ENCODE peak calls at places on chromosomes 16 and 17, in five cellular contexts. Y is GM12878, J is K562, P is SK-N-SH, U is HepG2. B is an unnamed sample.

GRCh38 chr17:77723909-77724875 is 234.3 kb upstream of the TNRC6C start:
- DNase-seq in P (no peak), Y (peak; percentile 8), U (no peak), J (no peak), B (no peak)

GRCh38 chr16:85557083-85557975 is 55.8 kb upstream of the GSE1 start:
- DNase-seq in U (peak; percentile 75), J (peak; percentile 93), Y (no peak), P (peak; percentile 61), B (no peak)

GRCh38 chr17:54991567-54991966 is 23.0 kb downstream of the STXBP4 start:
- DNase-seq in U (no peak), Y (no peak), J (no peak), P (no peak), B (no peak)

GRCh38 chr17:44074911-44075285 is 4.4 kb downstream of the G6PC3 start:
- DNase-seq in P (no peak), J (no peak), Y (no peak), U (no peak), B (no peak)

GRCh38 chr17:78375401-78376079 is 2.9 kb upstream of the PGS1 start:
- DNase-seq in P (no peak), U (peak; percentile 89), Y (no peak), J (no peak), B (peak; percentile 98)

GRCh38 chr16:20910781-20911321 is 10.3 kb downstream of the LYRM1 start:
- DNase-seq in P (no peak), Y (no peak), U (no peak), J (peak; percentile 40), B (peak; percentile 92)

GRCh38 chr16:52705192-52705591 is 158.2 kb upstream of the TOX3 start:
- DNase-seq in P (peak; percentile 23), J (no peak), Y (no peak), U (no peak), B (no peak)

GRCh38 chr17:17907469-17907868 is 64.7 kb downstream of the TOM1L2 start:
- DNase-seq in U (no peak), J (peak; percentile 45), Y (no peak), P (no peak), B (no peak)

GRCh38 chr17:81713004-81713555 is 996 bp downstream of the SLC25A10 start:
- DNase-seq in Y (no peak), P (peak; percentile 69), J (no peak), U (peak; percentile 68), B (no peak)

GRCh38 chr16:57893559-57894389 is 77.2 kb downstream of the CNGB1 start:
- DNase-seq in Y (no peak), J (no peak), P (no peak), U (peak; percentile 99), B (peak; percentile 91)

GRCh38 chr17:9290226-9290613 is 268.9 kb downstream of the NTN1 start:
- DNase-seq in Y (no peak), P (no peak), J (no peak), U (no peak), B (no peak)

GRCh38 chr17:66542967-66543525 is 240.6 kb downstream of the PRKCA start:
- DNase-seq in J (no peak), Y (no peak), U (peak; percentile 29), P (no peak), B (peak; percentile 92)

GRCh38 chr17:35519442-35519841 is 18.0 kb downstream of the SLFN12L start:
- DNase-seq in Y (no peak), J (no peak), U (no peak), P (no peak), B (no peak)

GRCh38 chr16:72286936-72287620 is 115.1 kb upstream of the PMFBP1 start:
- DNase-seq in U (no peak), P (no peak), J (no peak), Y (no peak), B (no peak)

GRCh38 chr16:11372073-11372923 is 27.0 kb downstream of the RMI2 start:
- DNase-seq in Y (no peak), P (no peak), U (no peak), J (no peak), B (no peak)

GRCh38 chr17:16374129-16374528 is 6.8 kb upstream of the UBB start:
- DNase-seq in U (no peak), P (no peak), Y (no peak), J (no peak), B (peak; percentile 75)

GRCh38 chr17:8101721-8102120 is 14.2 kb upstream of the ALOX12B start:
- DNase-seq in P (no peak), J (no peak), U (no peak), Y (no peak), B (no peak)

GRCh38 chr17:60445144-60445543 is 22.9 kb downstream of the CHCT1 start:
- DNase-seq in U (no peak), P (no peak), Y (no peak), J (no peak), B (peak; percentile 42)

GRCh38 chr17:752620-753219 is 656 bp upstream of the GEMIN4 start:
- DNase-seq in J (peak; percentile 26), P (peak; percentile 68), Y (no peak), U (no peak), B (peak; percentile 49)

GRCh38 chr17:35460354-35460851 is 11.8 kb upstream of the SLFN13 start:
- DNase-seq in P (peak; percentile 9), U (no peak), Y (peak; percentile 39), J (peak; percentile 35), B (no peak)

GRCh38 chr16:51031598-51031997 is 119.5 kb downstream of the SALL1 start:
- DNase-seq in Y (no peak), J (no peak), U (no peak), P (no peak), B (no peak)

DNA sequence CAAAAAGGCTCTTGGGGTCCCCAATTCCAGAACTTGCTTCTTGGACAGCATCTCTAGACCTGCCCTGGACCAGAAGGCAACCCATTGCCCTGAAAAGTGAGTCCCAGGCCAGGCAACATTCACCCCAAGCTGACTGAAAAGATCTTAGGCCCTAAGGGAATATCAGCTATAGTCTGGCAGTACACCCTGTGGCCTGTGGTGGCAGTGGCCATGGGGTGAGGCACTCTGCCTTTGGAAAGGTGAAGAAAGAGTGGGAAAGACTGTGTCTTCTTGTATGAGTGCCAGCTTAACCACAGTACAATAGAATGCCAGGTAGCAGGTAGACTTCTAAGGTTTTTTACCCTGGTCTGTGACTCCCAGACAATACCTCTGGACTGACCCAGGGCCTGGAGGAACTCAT is 564.5 kb downstream of the CDH8 start:
- DNase-seq in P (no peak), U (no peak), Y (no peak), J (no peak), B (no peak)
- TF ChIP-seq MXI1 in P (no peak), U (no peak), Y (no peak), J (no peak), B (no peak)

GRCh38 chr16:4625617-4626159 is 1.1 kb downstream of the MGRN1 start:
- DNase-seq in J (no peak), Y (no peak), P (no peak), U (no peak), B (no peak)
- TF ChIP-seq MXI1 in J (no peak), Y (no peak), P (no peak), U (no peak), B (no peak)

DNA sequence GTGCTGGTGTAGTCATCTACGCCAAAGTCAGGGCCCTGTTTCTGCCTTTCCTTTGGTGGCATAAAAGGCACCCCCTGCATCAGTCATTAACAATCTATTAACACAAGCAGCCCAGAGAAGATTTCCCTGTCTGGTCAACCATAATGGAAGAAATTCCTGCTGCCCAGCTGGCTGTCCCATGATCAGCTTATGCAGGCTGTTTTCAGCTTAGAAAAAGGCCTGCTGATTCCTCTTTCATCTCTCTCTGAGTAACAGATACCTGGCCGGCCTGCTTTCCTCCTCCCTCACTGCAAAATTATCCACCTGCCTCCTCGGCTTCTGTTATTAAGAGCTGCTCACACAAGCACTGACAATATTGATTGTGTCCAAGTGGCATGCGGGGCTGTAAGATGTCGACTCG is 70.3 kb upstream of the MMP2 start:
- DNase-seq in Y (no peak), P (no peak), U (no peak), J (no peak), B (no peak)
- TF ChIP-seq MXI1 in Y (no peak), P (no peak), U (no peak), J (no peak), B (no peak)

GRCh38 chr17:59165933-59166342 is 10.4 kb downstream of the PRR11 start:
- DNase-seq in U (peak; percentile 67), Y (peak; percentile 57), P (peak; percentile 76), J (peak; percentile 60), B (peak; percentile 60)

GRCh38 chr17:59172436-59173004 is 17.0 kb downstream of the PRR11 start:
- DNase-seq in U (no peak), P (no peak), J (no peak), Y (no peak), B (no peak)

DNA sequence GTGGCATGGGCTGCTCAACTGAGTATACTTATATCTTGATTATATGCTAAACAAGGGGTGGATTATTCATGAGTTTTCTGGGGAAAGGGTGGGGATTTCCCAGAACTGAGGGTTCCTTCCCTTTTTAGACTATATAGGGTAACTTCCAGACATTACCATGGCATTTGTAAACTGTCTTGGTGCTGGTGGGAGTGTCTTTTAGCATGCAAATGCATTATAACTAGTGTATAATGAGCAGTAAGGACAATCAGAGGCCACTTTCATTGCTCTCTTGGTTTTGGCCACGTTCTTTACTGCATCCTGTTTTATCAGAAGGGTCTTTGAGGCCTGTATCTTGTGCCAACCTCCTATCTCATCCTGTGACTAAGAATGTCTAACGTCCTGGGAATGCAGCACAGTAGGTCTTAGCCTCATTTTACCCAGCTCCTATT is 12.0 kb downstream of the PRR11 start:
- DNase-seq in J (no peak), Y (no peak), U (no peak), P (no peak), B (peak; percentile 59)
- TF ChIP-seq MXI1 in J (no peak), Y (no peak), U (no peak), P (no peak), B (no peak)

GRCh38 chr16:82329504-82330192 is 159.6 kb upstream of the MPHOSPH6 start:
- DNase-seq in Y (no peak), P (no peak), J (no peak), U (peak; percentile 89), B (no peak)
- TF ChIP-seq MXI1 in Y (no peak), P (no peak), J (no peak), U (peak; percentile 26), B (no peak)